ENCODE peak calls at places on chromosomes 4 and X, in six cellular contexts. B is kidney epithelial cell, Q is tibial nerve, Z is HCT116, Y is choroid plexus epithelial cell, T is Caco-2. M is an unnamed sample.
A peak's percentile ranks its signal among the peaks of the same experiment; 100 is the strongest.

GRCh38 chr4:98963538-98964433 is 31.7 kb upstream of the METAP1 start:
- DNase-seq in Q (no peak), T (no peak), Z (no peak), Y (no peak), B (no peak), M (no peak)

GRCh38 chrX:109619816-109620215 is 5.2 kb downstream of the KCNE5 start:
- DNase-seq in T (no peak), Q (no peak), Z (no peak), Y (no peak), B (no peak), M (no peak)

GRCh38 chr4:143616771-143617170 is 83.7 kb downstream of the FREM3 start:
- DNase-seq in T (no peak), B (peak; percentile 41), Y (peak; percentile 11), Z (no peak), Q (no peak), M (no peak)

GRCh38 chrX:152937236-152937635 is 39.4 kb downstream of the ZNF185 start:
- DNase-seq in T (no peak), Y (no peak), B (no peak), Z (no peak), Q (no peak), M (no peak)

GRCh38 chr4:19776929-19777328 is 474.8 kb upstream of the SLIT2 start:
- DNase-seq in B (no peak), Q (no peak), Z (no peak), T (no peak), Y (peak; percentile 53), M (no peak)

GRCh38 chrX:35006361-35006760 is 63.8 kb downstream of the FAM47B start:
- DNase-seq in Q (no peak), Y (no peak), B (no peak), T (no peak), Z (no peak), M (no peak)

GRCh38 chrX:15114865-15115566 is 154.9 kb downstream of the ASB9 start:
- DNase-seq in Q (no peak), Z (no peak), B (no peak), T (no peak), Y (no peak), M (no peak)

GRCh38 chr4:75976177-75976576 is 14.6 kb downstream of the SDAD1 start:
- DNase-seq in B (no peak), Q (no peak), T (no peak), Z (no peak), Y (no peak), M (no peak)

GRCh38 chr4:172858731-172859230 is 309.8 kb upstream of the GALNT7 start:
- DNase-seq in Y (peak; percentile 42), B (no peak), Z (no peak), Q (no peak), T (no peak), M (no peak)

GRCh38 chr4:28373601-28374000 is 1513.0 kb downstream of the STIM2 start:
- DNase-seq in Z (no peak), Q (no peak), T (no peak), B (no peak), Y (peak; percentile 15), M (no peak)

GRCh38 chrX:38664285-38664684 is 102.9 kb downstream of the TSPAN7 start:
- DNase-seq in Q (no peak), Z (peak; percentile 26), Y (peak; percentile 63), T (no peak), B (peak; percentile 4), M (no peak)
- TF ChIP-seq CTCF in Q (peak; percentile 42), Z (peak; percentile 23), Y (peak; percentile 55), T (peak; percentile 25), B (peak; percentile 45), M (peak; percentile 47)

DNA sequence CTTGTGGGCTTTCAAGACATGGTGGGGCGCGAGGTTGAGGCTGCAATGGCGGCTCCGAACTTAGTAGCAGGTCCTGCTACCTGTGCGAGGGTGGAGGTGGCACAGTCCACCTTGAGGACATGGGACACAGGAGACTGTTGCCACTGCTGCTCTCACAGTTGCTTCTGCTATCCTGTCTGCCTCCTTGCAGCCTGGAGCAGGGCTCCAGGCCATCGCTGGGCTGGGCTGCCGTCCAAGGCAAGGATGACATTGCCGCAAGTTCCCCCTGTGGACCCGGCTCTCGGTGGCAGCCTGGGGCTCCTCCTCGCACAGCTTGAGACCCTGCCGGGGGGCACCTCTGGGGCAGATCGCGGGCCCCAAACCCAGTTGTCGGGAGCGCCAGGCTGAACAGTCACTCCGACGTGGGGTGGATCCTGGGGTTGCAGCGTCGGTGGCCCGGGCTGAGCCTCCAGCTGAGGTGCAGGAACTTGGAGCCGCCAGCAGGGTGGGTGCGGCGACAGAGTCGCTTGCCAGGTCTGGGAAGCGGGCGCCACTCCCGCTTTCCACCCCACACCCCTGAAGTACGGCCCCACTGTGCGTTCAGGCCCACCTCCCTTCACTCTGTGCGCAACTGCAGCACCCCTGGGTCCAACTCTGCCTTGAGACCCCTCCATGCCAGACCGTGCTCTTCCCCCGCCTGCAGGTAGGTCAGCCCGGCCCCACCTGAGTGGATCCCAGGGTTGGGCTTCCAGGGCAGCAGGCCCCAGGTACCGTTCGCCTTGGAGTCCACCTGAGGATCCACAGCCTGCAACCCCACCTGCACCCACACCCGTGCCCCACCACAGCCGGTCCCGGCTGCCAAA is 192.7 kb upstream of the NUDT6 start:
- DNase-seq in B (no peak), Z (no peak), Q (no peak), Y (no peak), T (no peak), M (no peak)
- H3K4me3 ChIP-seq in B (no peak overlapping the region), Z (no peak overlapping the region), Q (no peak overlapping the region), Y (no peak overlapping the region), T (no peak overlapping the region), M (no peak overlapping the region)

GRCh38 chrX:1784773-1785172 is 169.9 kb downstream of the ASMT start:
- DNase-seq in Y (no peak), T (no peak), Z (no peak), B (no peak), Q (no peak), M (no peak)
- TF ChIP-seq CTCF in Y (no peak), T (no peak), Z (no peak), B (no peak), Q (no peak), M (no peak)

GRCh38 chr4:153485860-153486259 is 19.7 kb downstream of the TMEM131L start:
- DNase-seq in T (no peak), Z (no peak), Y (no peak), B (no peak), Q (no peak), M (no peak)
- H3K4me3 ChIP-seq in T (no peak overlapping the region), Z (peak overlapping the region; percentile 42), Y (no peak overlapping the region), B (no peak overlapping the region), Q (no peak overlapping the region), M (no peak overlapping the region)

M was measured in retinal pigment epithelial cell.